ENCODE peak calls at places on chromosomes 6 and 20, in four cellular contexts. F, Y, Z and B are unnamed samples.
A peak's percentile ranks its signal among the peaks of the same experiment; 100 is the strongest.

GRCh38 chr6:157525292-157525889 is 144.4 kb downstream of the ZDHHC14 start:
- DNase-seq in F (no peak), Z (no peak), Y (no peak), B (no peak)

GRCh38 chr20:19520261-19520660 is 237.8 kb upstream of the RIN2 start:
- DNase-seq in Y (no peak), Z (no peak), F (no peak), B (no peak)

GRCh38 chr6:139062921-139063320 is 34.4 kb downstream of the ABRACL start:
- DNase-seq in F (no peak), Z (peak; percentile 84), Y (no peak), B (no peak)

GRCh38 chr6:23981923-23982322 is 144.1 kb upstream of the NRSN1 start:
- DNase-seq in Z (no peak), Y (no peak), F (no peak), B (no peak)

GRCh38 chr6:156555117-156555516 is 222.1 kb upstream of the ARID1B start:
- DNase-seq in F (no peak), Z (no peak), Y (no peak), B (no peak)

GRCh38 chr20:58712116-58712822 is 19.7 kb downstream of the NPEPL1 start:
- DNase-seq in F (peak; percentile 17), Y (peak; percentile 48), Z (no peak), B (no peak)

GRCh38 chr20:3732327-3733118 is at the start of gene HSPA12B:
- DNase-seq in Y (no peak), F (no peak), Z (no peak), B (no peak)

GRCh38 chr6:75600694-75601265 is 900 bp upstream of the SENP6 start:
- DNase-seq in Y (no peak), Z (no peak), F (no peak), B (no peak)

GRCh38 chr6:142482249-142482648 is 180.4 kb downstream of the ADGRG6 start:
- DNase-seq in F (no peak), Z (no peak), Y (no peak), B (no peak)

GRCh38 chr20:1800777-1801176 is 94.4 kb upstream of the SIRPA start:
- DNase-seq in Y (no peak), F (no peak), Z (peak; percentile 50), B (no peak)

GRCh38 chr6:43758617-43759050 is 11.4 kb upstream of the VEGFA start:
- DNase-seq in F (no peak), Y (peak; percentile 65), Z (no peak), B (peak; percentile 71)

GRCh38 chr6:146578054-146578453 is 20.7 kb upstream of the ADGB start:
- DNase-seq in Z (no peak), Y (no peak), F (no peak), B (no peak)

GRCh38 chr6:135922746-135923145 is 71.2 kb downstream of the PDE7B start:
- DNase-seq in F (no peak), Z (peak; percentile 91), Y (no peak), B (no peak)

GRCh38 chr20:17916365-17916996 is 52.1 kb downstream of the SNX5 start:
- DNase-seq in F (no peak), Y (no peak), Z (peak; percentile 78), B (no peak)

GRCh38 chr6:10529231-10529801 is 8.2 kb downstream of the GCNT2 start:
- DNase-seq in F (peak; percentile 71), Y (no peak), Z (no peak), B (no peak)

GRCh38 chr6:2976571-2977085 is 5.3 kb upstream of the SERPINB6 start:
- DNase-seq in F (no peak), Y (no peak), Z (peak; percentile 87), B (no peak)

GRCh38 chr20:45235995-45236394 is 14.8 kb downstream of the SEMG2 start:
- DNase-seq in Y (no peak), Z (no peak), F (no peak), B (peak; percentile 28)
- TF ChIP-seq CTCF in Y (peak; percentile 11), Z (peak; percentile 37), F (no peak), B (peak; percentile 75)

DNA sequence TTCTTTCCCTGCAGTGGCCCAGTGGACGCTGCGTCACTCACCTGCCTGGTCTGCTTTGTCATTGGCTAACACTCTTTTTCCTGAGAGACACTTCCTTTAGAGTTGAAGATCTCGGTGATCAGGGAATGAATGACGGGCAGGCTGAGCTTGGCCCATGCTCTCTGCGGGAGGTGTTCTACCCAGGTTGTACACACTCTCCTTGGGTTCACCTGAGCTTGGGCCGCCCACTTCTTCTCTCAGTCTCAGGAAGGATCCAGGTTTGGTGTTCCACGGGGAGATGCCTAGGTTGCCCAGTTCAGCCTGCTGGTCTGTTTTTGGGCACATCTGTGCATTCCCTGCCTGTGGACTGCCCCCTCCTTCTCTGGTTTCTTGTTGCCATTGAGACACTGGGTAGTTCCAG is 66.7 kb upstream of the SLC22A1 start:
- DNase-seq in Y (no peak), F (no peak), Z (no peak), B (no peak)
- TF ChIP-seq CTCF in Y (no peak), F (no peak), Z (no peak), B (no peak)

GRCh38 chr20:62782149-62782892 is 14.0 kb upstream of the MRGBP start:
- DNase-seq in Y (no peak), Z (no peak), F (no peak), B (no peak)
- TF ChIP-seq CTCF in Y (no peak), Z (peak; percentile 26), F (no peak), B (no peak)

GRCh38 chr6:32825966-32826365 is 9.2 kb upstream of the HLA-DOB start:
- DNase-seq in Y (no peak), F (no peak), Z (peak; percentile 83), B (no peak)
- TF ChIP-seq CTCF in Y (peak; percentile 20), F (no peak), Z (peak; percentile 61), B (no peak)

GRCh38 chr6:100472674-100473073 is 8.0 kb upstream of the SIM1 start:
- DNase-seq in F (no peak), Z (peak; percentile 47), Y (no peak), B (no peak)
- TF ChIP-seq CTCF in F (no peak), Z (peak; percentile 20), Y (no peak), B (no peak)